ENCODE peak calls at places on chromosomes 4 and X, in six cellular contexts. One of them, this sample, is unnamed.

GRCh38 chr4:75769044-75769443 is 44.7 kb downstream of the USO1 start:
- DNase-seq in spleen: no peak
- DNase-seq in H4: no peak
- DNase-seq in NCI-H345: no peak
- DNase-seq in psoas muscle: no peak
- DNase-seq in stromal cell of bone marrow: peak; percentile 20
- DNase-seq in this sample: no peak

GRCh38 chr4:184097240-184097619 is 120.4 kb downstream of the ENPP6 start:
- DNase-seq in spleen: peak; percentile 89
- DNase-seq in H4: no peak
- DNase-seq in NCI-H345: no peak
- DNase-seq in psoas muscle: peak; percentile 82
- DNase-seq in stromal cell of bone marrow: peak; percentile 6
- DNase-seq in this sample: no peak

GRCh38 chrX:33725556-33726232 is 406.4 kb downstream of the FAM47A start:
- DNase-seq in spleen: no peak
- DNase-seq in H4: peak; percentile 85
- DNase-seq in NCI-H345: no peak
- DNase-seq in psoas muscle: no peak
- DNase-seq in stromal cell of bone marrow: no peak
- DNase-seq in this sample: no peak

GRCh38 chr4:75470738-75471137 is 43.5 kb downstream of the RCHY1 start:
- DNase-seq in spleen: no peak
- DNase-seq in H4: no peak
- DNase-seq in NCI-H345: no peak
- DNase-seq in psoas muscle: no peak
- DNase-seq in stromal cell of bone marrow: no peak
- DNase-seq in this sample: no peak

GRCh38 chr4:144594471-144594986 is 51.4 kb upstream of the HHIP start:
- DNase-seq in spleen: no peak
- DNase-seq in H4: no peak
- DNase-seq in NCI-H345: no peak
- DNase-seq in psoas muscle: no peak
- DNase-seq in stromal cell of bone marrow: no peak
- DNase-seq in this sample: no peak

GRCh38 chr4:173529505-173530325 is at the start of gene HAND2:
- DNase-seq in spleen: no peak
- DNase-seq in H4: peak; percentile 58
- DNase-seq in NCI-H345: peak; percentile 57
- DNase-seq in psoas muscle: peak; percentile 48
- DNase-seq in stromal cell of bone marrow: no peak
- DNase-seq in this sample: no peak

GRCh38 chr4:15109583-15109982 is 107.3 kb downstream of the CPEB2 start:
- DNase-seq in spleen: no peak
- DNase-seq in H4: no peak
- DNase-seq in NCI-H345: no peak
- DNase-seq in psoas muscle: no peak
- DNase-seq in stromal cell of bone marrow: no peak
- DNase-seq in this sample: no peak

GRCh38 chrX:115616943-115617563 is 56.1 kb downstream of the PLS3 start:
- DNase-seq in spleen: no peak
- DNase-seq in H4: peak; percentile 54
- DNase-seq in NCI-H345: peak; percentile 4
- DNase-seq in psoas muscle: no peak
- DNase-seq in stromal cell of bone marrow: no peak
- DNase-seq in this sample: peak; percentile 2

GRCh38 chr4:182189107-182189878 is 53.9 kb upstream of the TENM3 start:
- DNase-seq in spleen: no peak
- DNase-seq in H4: peak; percentile 94
- DNase-seq in NCI-H345: no peak
- DNase-seq in psoas muscle: no peak
- DNase-seq in stromal cell of bone marrow: peak; percentile 64
- DNase-seq in this sample: peak; percentile 61

GRCh38 chr4:2837904-2838496 is 5.6 kb upstream of the ADD1 start:
- DNase-seq in spleen: peak; percentile 94
- DNase-seq in H4: no peak
- DNase-seq in NCI-H345: no peak
- DNase-seq in psoas muscle: no peak
- DNase-seq in stromal cell of bone marrow: peak; percentile 40
- DNase-seq in this sample: no peak

GRCh38 chr4:128859887-128860774 is 50.6 kb downstream of the JADE1 start:
- DNase-seq in spleen: no peak
- DNase-seq in H4: no peak
- DNase-seq in NCI-H345: no peak
- DNase-seq in psoas muscle: no peak
- DNase-seq in stromal cell of bone marrow: peak; percentile 30
- DNase-seq in this sample: no peak

GRCh38 chrX:19332983-19333382 is 10.7 kb upstream of the PDHA1 start:
- DNase-seq in spleen: no peak
- DNase-seq in H4: peak; percentile 21
- DNase-seq in NCI-H345: peak; percentile 28
- DNase-seq in psoas muscle: peak; percentile 65
- DNase-seq in stromal cell of bone marrow: peak; percentile 4
- DNase-seq in this sample: no peak

This sample was measured in SW480.